ENCODE peak calls at places on chromosomes 6 and 20, in seven cellular contexts. Q is activated T-helper 1 cell treated with anti-CD3 and anti-CD28 coated beads, Interleukin-2, amount 50 U/mL, for 16 hours; K is stomach; R is NCI-H1105 treated with DMSO at 0.1 percent for 48 hours; U is stimulated activated CD8-positive, alpha-beta memory T cell treated with anti-CD3 and anti-CD28 coated beads, Interleukin-12 subunit alpha, Interleukin-12 subunit beta, amount 100 ng/mL, for 4 hours; V is PC-9; X is HCEC 1CT. B is an unnamed sample.
A peak's percentile ranks its signal among the peaks of the same experiment; 100 is the strongest.

GRCh38 chr6:84766118-84766683 is 1.8 kb upstream of the TBX18 start:
- DNase-seq in Q (no peak), R (no peak), U (no peak), X (no peak), V (no peak), K (no peak), B (no peak)

GRCh38 chr6:42367353-42368011 is 84.2 kb downstream of the TRERF1 start:
- DNase-seq in K (no peak), X (no peak), R (no peak), V (no peak), U (no peak), Q (no peak), B (no peak)

GRCh38 chr20:64161595-64162238 is 2.5 kb upstream of the MYT1 start:
- DNase-seq in V (no peak), U (no peak), Q (no peak), X (no peak), R (no peak), K (no peak), B (no peak)

GRCh38 chr20:63223121-63223825 is 7.3 kb upstream of the YTHDF1 start:
- DNase-seq in Q (no peak), K (peak; percentile 47), U (no peak), V (no peak), X (no peak), R (peak; percentile 21), B (peak; percentile 12)

GRCh38 chr6:162683135-162683534 is 44.4 kb downstream of the PRKN start:
- DNase-seq in U (no peak), X (no peak), K (no peak), V (no peak), Q (no peak), R (no peak), B (no peak)

GRCh38 chr6:149190228-149190831 is 127.2 kb upstream of the TAB2 start:
- DNase-seq in X (no peak), K (peak; percentile 54), Q (no peak), R (no peak), V (no peak), U (no peak), B (no peak)

GRCh38 chr6:36737043-36737785 is 39.6 kb downstream of the RAB44 start:
- DNase-seq in V (no peak), K (no peak), X (no peak), R (no peak), U (no peak), Q (no peak), B (no peak)

GRCh38 chr6:10409160-10409765 is 5.6 kb downstream of the TFAP2A start:
- DNase-seq in K (no peak), V (no peak), U (no peak), Q (no peak), R (peak; percentile 51), X (no peak), B (no peak)